ENCODE peak calls at places on chromosomes 16 and 17, in nine cellular contexts. T, N, I, X, Z, H, V, P and B are unnamed samples.

GRCh38 chr17:66348605-66349165 is 46.3 kb downstream of the PRKCA start:
- DNase-seq in T (no peak), N (peak; percentile 92), I (no peak), X (no peak), Z (no peak), H (peak; percentile 84), V (peak; percentile 63), P (no peak), B (no peak)

GRCh38 chr16:49557070-49557446 is 183.5 kb downstream of the C16orf78 start:
- DNase-seq in T (no peak), N (no peak), I (no peak), X (no peak), Z (no peak), H (no peak), V (no peak), P (peak; percentile 70), B (no peak)

GRCh38 chr16:50198802-50199410 is 45.8 kb downstream of the TENT4B start:
- DNase-seq in T (no peak), N (peak; percentile 9), I (no peak), X (no peak), Z (no peak), H (no peak), V (no peak), P (no peak), B (no peak)

GRCh38 chr16:26710475-26710874 is 356.3 kb upstream of the C16orf82 start:
- DNase-seq in T (no peak), N (no peak), I (no peak), X (no peak), Z (no peak), H (no peak), V (no peak), P (no peak), B (no peak)

GRCh38 chr16:15739940-15740339 is 89.9 kb downstream of the NDE1 start:
- DNase-seq in T (no peak), N (no peak), I (no peak), X (no peak), Z (no peak), H (no peak), V (no peak), P (no peak), B (no peak)

GRCh38 chr17:15123593-15124590 is 141.2 kb downstream of the PMP22 start:
- DNase-seq in T (no peak), N (no peak), I (no peak), X (no peak), Z (no peak), H (peak; percentile 28), V (no peak), P (no peak), B (no peak)

GRCh38 chr16:3950343-3951193 is 70.1 kb upstream of the CREBBP start:
- DNase-seq in T (peak; percentile 87), N (peak; percentile 78), I (peak; percentile 81), X (peak; percentile 86), Z (peak; percentile 95), H (peak; percentile 94), V (peak; percentile 52), P (no peak), B (no peak)

GRCh38 chr16:74035816-74036215 is 260.8 kb upstream of the PSMD7 start:
- DNase-seq in T (no peak), N (peak; percentile 1), I (no peak), X (no peak), Z (no peak), H (no peak), V (no peak), P (no peak), B (no peak)

GRCh38 chr16:13936596-13937081 is 16.7 kb downstream of the ERCC4 start:
- DNase-seq in T (no peak), N (peak; percentile 16), I (no peak), X (no peak), Z (no peak), H (peak; percentile 29), V (peak; percentile 48), P (no peak), B (no peak)

GRCh38 chr16:86919531-86920305 is 341.4 kb downstream of the FOXL1 start:
- DNase-seq in T (no peak), N (no peak), I (no peak), X (no peak), Z (no peak), H (no peak), V (no peak), P (no peak), B (no peak)

GRCh38 chr17:81987161-81987770 is 9.8 kb downstream of the ASPSCR1 start:
- DNase-seq in T (no peak), N (no peak), I (no peak), X (no peak), Z (no peak), H (no peak), V (no peak), P (no peak), B (no peak)

GRCh38 chr17:81994593-81995462 is 17.4 kb downstream of the ASPSCR1 start:
- DNase-seq in T (no peak), N (no peak), I (no peak), X (no peak), Z (no peak), H (no peak), V (no peak), P (no peak), B (no peak)

GRCh38 chr17:81991684-81992513 is 14.5 kb downstream of the ASPSCR1 start:
- DNase-seq in T (peak; percentile 29), N (peak; percentile 86), I (peak; percentile 76), X (peak; percentile 79), Z (peak; percentile 66), H (peak; percentile 35), V (peak; percentile 81), P (no peak), B (no peak)

GRCh38 chr17:81993726-81994592 is 16.5 kb downstream of the ASPSCR1 start:
- DNase-seq in T (no peak), N (no peak), I (no peak), X (no peak), Z (no peak), H (no peak), V (no peak), P (no peak), B (no peak)

GRCh38 chr17:81990836-81991683 is 13.6 kb downstream of the ASPSCR1 start:
- DNase-seq in T (no peak), N (no peak), I (no peak), X (no peak), Z (no peak), H (no peak), V (no peak), P (no peak), B (no peak)
- H3K27ac ChIP-seq in T (peak overlapping the region; percentile 30), N (no peak overlapping the region), I (peak overlapping the region; percentile 88), X (peak overlapping the region; percentile 92), Z (peak overlapping the region; percentile 44), H (no peak overlapping the region), V (no peak overlapping the region), P (no peak overlapping the region), B (no peak overlapping the region)

DNA sequence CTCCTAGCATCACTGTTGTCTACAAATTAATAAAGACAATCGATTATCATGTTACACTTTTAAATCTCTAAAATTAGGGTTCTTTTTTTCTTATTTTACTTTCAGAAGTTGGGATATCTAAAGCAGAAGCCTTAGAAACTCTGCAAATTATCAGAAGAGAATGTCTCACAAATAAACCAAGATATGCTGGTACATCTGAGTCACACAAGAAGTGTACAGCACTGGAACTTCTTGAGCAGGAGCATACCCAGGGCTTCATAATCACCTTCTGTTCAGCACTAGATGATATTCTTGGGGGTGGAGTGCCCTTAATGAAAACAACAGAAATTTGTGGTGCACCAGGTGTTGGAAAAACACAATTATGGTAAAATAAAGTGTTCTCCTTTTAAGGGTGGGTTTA is 2.4 kb downstream of the RAD51C start:
- DNase-seq in T (no peak), N (no peak), I (no peak), X (no peak), Z (no peak), H (no peak), V (no peak), P (no peak), B (no peak)
- H3K4me3 ChIP-seq in T (no peak overlapping the region), N (peak overlapping the region; percentile 76), I (no peak overlapping the region), X (no peak overlapping the region), Z (no peak overlapping the region), H (no peak overlapping the region), V (no peak overlapping the region), P (no peak overlapping the region), B (no peak overlapping the region)

DNA sequence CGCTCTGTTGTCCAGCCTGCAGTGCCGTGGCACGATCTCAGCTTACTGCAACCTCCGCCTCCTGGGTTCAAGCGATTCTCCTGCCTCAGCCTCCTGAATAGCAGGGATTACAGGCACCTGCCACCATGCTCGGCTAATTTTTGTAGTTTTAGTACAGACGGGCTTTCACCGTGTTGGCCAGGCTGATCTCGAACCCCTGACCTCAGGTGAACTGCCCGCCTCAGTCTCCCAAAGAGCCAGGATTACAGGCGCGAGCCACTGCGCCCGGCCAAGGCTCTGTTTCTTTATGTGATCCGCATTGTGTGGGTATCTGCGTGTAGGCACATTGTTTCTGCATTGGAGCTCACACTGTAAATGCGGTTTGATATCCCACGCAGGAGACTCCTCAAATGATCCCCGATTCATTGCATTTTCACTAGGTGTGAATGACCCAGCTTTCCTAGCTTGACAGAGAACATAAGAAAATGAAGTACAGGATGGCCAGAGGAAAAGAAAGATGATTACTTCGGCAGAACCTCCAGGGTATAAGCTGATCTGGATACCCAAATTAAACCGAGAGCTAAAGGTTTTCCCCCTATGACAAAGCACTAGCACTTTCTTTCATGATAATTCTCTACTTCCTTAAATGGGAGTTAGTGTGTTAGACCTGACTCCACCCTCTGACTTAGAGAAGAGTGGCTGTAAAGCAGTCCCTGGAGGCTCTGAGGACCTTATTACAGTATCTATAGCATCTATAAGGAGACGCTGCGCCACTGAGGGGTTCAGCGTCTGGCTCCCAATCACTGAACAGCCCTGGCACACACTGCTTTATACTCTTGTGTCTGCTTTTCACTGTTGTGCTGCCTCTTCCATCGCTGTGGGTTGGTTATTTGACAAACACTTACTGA is 17.3 kb downstream of the COTL1 start:
- DNase-seq in T (no peak), N (no peak), I (no peak), X (no peak), Z (no peak), H (no peak), V (no peak), P (no peak), B (peak; percentile 59)
- H3K4me1 ChIP-seq in T (peaks cover 22% of the 10 kb centered on the region), N (peaks cover 22% of the 10 kb centered on the region), I (peaks cover 4% of the 10 kb centered on the region), X (peaks cover 36% of the 10 kb centered on the region), Z (peaks cover 36% of the 10 kb centered on the region), H (peaks cover 68% of the 10 kb centered on the region), V (peaks cover 21% of the 10 kb centered on the region), P (peaks cover 98% of the 10 kb centered on the region), B (peaks cover 97% of the 10 kb centered on the region)

GRCh38 chr17:7313028-7313889 is 1.9 kb downstream of the GPS2 start:
- DNase-seq in T (no peak), N (peak; percentile 37), I (no peak), X (no peak), Z (no peak), H (no peak), V (peak; percentile 9), P (no peak), B (no peak)

GRCh38 chr17:7314719-7315569 is at the start of gene GPS2:
- DNase-seq in T (peak; percentile 75), N (peak; percentile 83), I (peak; percentile 95), X (peak; percentile 94), Z (peak; percentile 93), H (peak; percentile 58), V (peak; percentile 87), P (peak; percentile 98), B (peak; percentile 93)

GRCh38 chr17:7313890-7314718 is 1.1 kb downstream of the GPS2 start:
- DNase-seq in T (no peak), N (peak; percentile 6), I (no peak), X (no peak), Z (no peak), H (no peak), V (peak; percentile 11), P (no peak), B (no peak)

GRCh38 chr17:7311110-7311698 is 3.8 kb downstream of the EIF5A start:
- DNase-seq in T (no peak), N (no peak), I (no peak), X (no peak), Z (no peak), H (no peak), V (no peak), P (no peak), B (no peak)

GRCh38 chr17:7312432-7313027 is 2.6 kb downstream of the GPS2 start:
- DNase-seq in T (no peak), N (no peak), I (no peak), X (no peak), Z (no peak), H (no peak), V (no peak), P (no peak), B (no peak)
- H3K27ac ChIP-seq in T (no peak overlapping the region), N (no peak overlapping the region), I (no peak overlapping the region), X (peak overlapping the region; percentile 43), Z (no peak overlapping the region), H (no peak overlapping the region), V (no peak overlapping the region), P (no peak overlapping the region), B (peak overlapping the region; percentile 83)